ENCODE peak calls at places on chromosomes 5 and 9, in four cellular contexts. F is kidney epithelial cell; X is cardiac muscle cell; N is CD8-positive, alpha-beta memory T cell. Z is an unnamed sample.

GRCh38 chr5:52884453-52884852 is 96.7 kb downstream of the ITGA1 start:
- DNase-seq in F (no peak), X (no peak), N (no peak), Z (no peak)

GRCh38 chr5:122874179-122874875 is 28.9 kb downstream of the SNX24 start:
- DNase-seq in F (no peak), X (peak; percentile 4), N (no peak), Z (no peak)

GRCh38 chr5:14871084-14871572 is 450 bp downstream of the ANKH start:
- DNase-seq in F (no peak), X (no peak), N (peak; percentile 8), Z (peak; percentile 47)

GRCh38 chr9:124471761-124472160 is 21.5 kb downstream of the ADGRD2 start:
- DNase-seq in F (no peak), X (no peak), N (no peak), Z (no peak)

GRCh38 chr9:5671711-5672353 is 42.9 kb downstream of the RIC1 start:
- DNase-seq in F (peak; percentile 12), X (no peak), N (no peak), Z (no peak)

GRCh38 chr5:7395432-7396168 is at the start of gene ADCY2:
- DNase-seq in F (no peak), X (no peak), N (no peak), Z (no peak)

GRCh38 chr5:66520854-66521253 is 75.3 kb upstream of the MAST4 start:
- DNase-seq in F (no peak), X (no peak), N (no peak), Z (no peak)

GRCh38 chr9:119761737-119762136 is 392.5 kb upstream of the BRINP1 start:
- DNase-seq in F (peak; percentile 18), X (no peak), N (no peak), Z (no peak)

GRCh38 chr9:126614455-126615248 is 924 bp downstream of the LMX1B start:
- DNase-seq in F (no peak), X (no peak), N (no peak), Z (no peak)

GRCh38 chr9:41229408-41230401 is 40.6 kb upstream of the ZNG1F start:
- DNase-seq in F (no peak), X (peak; percentile 7), N (no peak), Z (no peak)

GRCh38 chr5:52787600-52788504 is at the start of the genes ITGA1 and PELO:
- DNase-seq in F (no peak), X (peak; percentile 93), N (peak; percentile 34), Z (peak; percentile 32)

GRCh38 chr5:93674138-93674537 is 67.3 kb downstream of the POU5F2 start:
- DNase-seq in F (no peak), X (peak; percentile 6), N (no peak), Z (no peak)

GRCh38 chr5:157689942-157690689 is 18.8 kb downstream of the C5orf52 start:
- DNase-seq in F (no peak), X (peak; percentile 39), N (peak; percentile 7), Z (peak; percentile 42)

GRCh38 chr5:127525181-127525580 is 7.7 kb downstream of the PRRC1 start:
- DNase-seq in F (no peak), X (no peak), N (no peak), Z (no peak)

GRCh38 chr5:140298183-140298601 is 4.7 kb downstream of the PFDN1 start:
- DNase-seq in F (peak; percentile 72), X (peak; percentile 32), N (no peak), Z (no peak)

GRCh38 chr5:125550237-125550636 is 803.8 kb upstream of the ZNF608 start:
- DNase-seq in F (no peak), X (peak; percentile 87), N (no peak), Z (no peak)

GRCh38 chr9:125536184-125537152 is 170.5 kb downstream of the MAPKAP1 start:
- DNase-seq in F (no peak), X (peak; percentile 36), N (no peak), Z (no peak)

GRCh38 chr9:70143394-70144130 is 99.9 kb downstream of the MAMDC2 start:
- DNase-seq in F (no peak), X (no peak), N (no peak), Z (no peak)

GRCh38 chr5:73625905-73626811 is at the start of gene ARHGEF28:
- DNase-seq in F (no peak), X (peak; percentile 52), N (peak; percentile 48), Z (no peak)

GRCh38 chr5:127563133-127563532 is 45.7 kb downstream of the PRRC1 start:
- DNase-seq in F (no peak), X (no peak), N (no peak), Z (no peak)

GRCh38 chr9:110626109-110626829 is 42.3 kb upstream of the MUSK start:
- DNase-seq in F (no peak), X (peak; percentile 88), N (no peak), Z (no peak)

GRCh38 chr5:97297063-97297715 is 114.1 kb upstream of the RIOK2 start:
- DNase-seq in F (no peak), X (peak; percentile 11), N (no peak), Z (no peak)

GRCh38 chr5:173677125-173677672 is 60.7 kb upstream of the BOD1 start:
- DNase-seq in F (no peak), X (no peak), N (no peak), Z (no peak)

GRCh38 chr9:89519393-89519805 is 21.5 kb upstream of the SEMA4D start:
- DNase-seq in F (peak; percentile 38), X (peak; percentile 48), N (no peak), Z (no peak)

GRCh38 chr5:145295236-145295635 is 539.9 kb downstream of the PRELID2 start:
- DNase-seq in F (no peak), X (no peak), N (no peak), Z (no peak)

GRCh38 chr9:32394381-32395049 is 10.1 kb downstream of the ACO1 start:
- DNase-seq in F (no peak), X (no peak), N (no peak), Z (no peak)

GRCh38 chr5:118371973-118372650 is 616.2 kb downstream of the DTWD2 start:
- DNase-seq in F (no peak), X (no peak), N (no peak), Z (no peak)

GRCh38 chr5:17400724-17401508 is 97.1 kb upstream of the TAF11L2 start:
- DNase-seq in F (no peak), X (no peak), N (no peak), Z (no peak)

GRCh38 chr9:22840641-22841040 is 394.0 kb downstream of the DMRTA1 start:
- DNase-seq in F (no peak), X (no peak), N (no peak), Z (no peak)

GRCh38 chr9:70477146-70477745 is 62.8 kb upstream of the KLF9 start:
- DNase-seq in F (no peak), X (no peak), N (no peak), Z (no peak)

GRCh38 chr5:42858709-42859108 is 47.0 kb upstream of the SELENOP start:
- DNase-seq in F (no peak), X (no peak), N (no peak), Z (no peak)

GRCh38 chr5:176492431-176492830 is 44.2 kb downstream of the FAF2 start:
- DNase-seq in F (no peak), X (peak; percentile 9), N (no peak), Z (no peak)

GRCh38 chr5:94577466-94578245 is 40.7 kb downstream of the KIAA0825 start:
- DNase-seq in F (no peak), X (peak; percentile 10), N (no peak), Z (peak; percentile 72)

GRCh38 chr9:1708215-1708614 is 306.9 kb upstream of the SMARCA2 start:
- DNase-seq in F (peak; percentile 50), X (no peak), N (no peak), Z (no peak)

GRCh38 chr9:123637596-123637939 is 281.6 kb downstream of the CRB2 start:
- DNase-seq in F (no peak), X (peak; percentile 43), N (no peak), Z (no peak)

GRCh38 chr5:11251242-11251641 is 490.2 kb upstream of the DAP start:
- DNase-seq in F (peak; percentile 34), X (no peak), N (no peak), Z (no peak)

GRCh38 chr9:37026936-37027581 is 7.0 kb downstream of the PAX5 start:
- DNase-seq in F (no peak), X (no peak), N (no peak), Z (no peak)

GRCh38 chr9:131404987-131405386 is 11.1 kb downstream of the PRRC2B start:
- DNase-seq in F (no peak), X (no peak), N (no peak), Z (no peak)

GRCh38 chr9:96651626-96652025 is 3.5 kb downstream of the PRXL2C start:
- DNase-seq in F (no peak), X (peak; percentile 48), N (no peak), Z (no peak)

GRCh38 chr9:125544988-125545651 is 161.9 kb downstream of the MAPKAP1 start:
- DNase-seq in F (no peak), X (peak; percentile 72), N (no peak), Z (no peak)

GRCh38 chr5:151251621-151252020 is 1.4 kb upstream of the GM2A start:
- DNase-seq in F (no peak), X (no peak), N (no peak), Z (no peak)
- H3K36me3 ChIP-seq in F (no peaks in the 10 kb centered on the region), X (no peaks in the 10 kb centered on the region), N (no peaks in the 10 kb centered on the region), Z (no peaks in the 10 kb centered on the region)

DNA sequence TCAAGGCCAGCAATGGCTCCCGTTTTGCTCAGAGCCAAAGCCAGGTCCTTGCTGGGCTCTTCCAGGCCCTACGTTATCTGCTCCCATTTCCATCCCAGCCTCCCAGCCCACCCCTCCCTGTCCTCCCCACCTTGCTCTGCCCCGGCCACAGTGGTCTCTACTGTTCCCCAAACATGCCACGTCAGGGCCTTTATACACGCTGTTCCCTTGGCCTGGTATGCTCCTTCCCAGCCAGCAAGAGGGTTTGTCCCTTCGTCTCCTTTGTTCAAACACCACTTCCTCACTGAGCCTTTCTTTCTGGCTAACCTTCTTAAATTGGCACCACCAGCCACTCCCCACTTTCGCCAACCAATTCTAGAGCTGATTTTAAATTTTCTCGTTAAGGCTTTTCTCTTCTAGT is 9.8 kb downstream of the SH2D3C start:
- DNase-seq in F (no peak), X (no peak), N (no peak), Z (no peak)
- H3K36me3 ChIP-seq in F (no peaks in the 10 kb centered on the region), X (no peaks in the 10 kb centered on the region), N (peaks cover 19% of the 10 kb centered on the region), Z (peaks cover 16% of the 10 kb centered on the region)

GRCh38 chr9:86599565-86599964 is 245.4 kb upstream of the TUT7 start:
- DNase-seq in F (no peak), X (no peak), N (no peak), Z (no peak)

GRCh38 chr9:86600977-86601376 is 246.8 kb upstream of the TUT7 start:
- DNase-seq in F (no peak), X (no peak), N (no peak), Z (no peak)

GRCh38 chr9:86598411-86599239 is 244.4 kb upstream of the TUT7 start:
- DNase-seq in F (no peak), X (peak; percentile 15), N (no peak), Z (no peak)

GRCh38 chr9:86601697-86602096 is 247.5 kb upstream of the TUT7 start:
- DNase-seq in F (no peak), X (no peak), N (no peak), Z (no peak)

GRCh38 chr9:86600291-86600690 is 246.1 kb upstream of the TUT7 start:
- DNase-seq in F (no peak), X (peak; percentile 18), N (no peak), Z (no peak)
- H3K36me3 ChIP-seq in F (no peaks in the 10 kb centered on the region), X (no peaks in the 10 kb centered on the region), N (no peaks in the 10 kb centered on the region), Z (no peaks in the 10 kb centered on the region)

DNA sequence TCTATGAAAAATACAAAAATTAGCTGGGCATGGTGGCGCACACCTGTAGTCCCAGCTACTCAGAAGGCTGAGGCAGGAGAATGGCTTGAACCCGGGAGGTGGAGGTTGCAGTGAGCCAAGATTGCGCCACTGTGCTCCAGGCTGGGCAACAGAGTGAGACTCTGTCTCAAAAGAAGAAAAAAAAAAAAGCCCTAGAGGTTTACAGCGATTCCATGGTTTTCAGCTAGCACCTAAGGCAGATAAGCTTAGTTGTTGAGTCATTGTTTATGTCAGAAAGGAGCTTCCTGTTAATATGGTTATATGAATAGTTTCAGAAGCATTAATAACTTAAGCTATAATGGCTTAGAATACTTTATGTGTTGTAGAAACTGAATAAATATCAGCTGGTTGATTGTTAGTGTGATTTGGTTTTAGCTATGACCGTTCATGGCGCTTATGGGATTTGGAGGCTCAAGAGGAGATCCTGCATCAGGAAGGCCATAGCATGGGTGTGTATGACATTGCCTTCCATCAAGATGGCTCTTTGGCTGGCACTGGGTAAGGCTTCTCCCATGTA is 13.0 kb downstream of the RNF183 start:
- DNase-seq in F (no peak), X (no peak), N (no peak), Z (no peak)
- H3K36me3 ChIP-seq in F (peaks cover 1% of the 10 kb centered on the region), X (peaks cover 69% of the 10 kb centered on the region), N (peaks cover 54% of the 10 kb centered on the region), Z (peaks cover 75% of the 10 kb centered on the region)